ENCODE peak calls at places on chromosomes 2 and 18, in four cellular contexts. E is GM12878, B is K562, S is HL-60. W is an unnamed sample.

GRCh38 chr2:120441744-120442471 is 96.0 kb downstream of the INHBB start:
- DNase-seq in E (no peak), B (no peak), S (no peak), W (no peak)

GRCh38 chr2:179410552-179411356 is 146.1 kb upstream of the SESTD1 start:
- DNase-seq in E (no peak), B (peak), S (no peak), W (peak)

GRCh38 chr2:45119855-45120254 is 110.6 kb upstream of the SIX2 start:
- DNase-seq in E (no peak), B (no peak), S (no peak), W (no peak)

GRCh38 chr2:187499941-187500532 is 52.0 kb upstream of the CALCRL start:
- DNase-seq in E (no peak), B (peak), S (peak), W (no peak)

GRCh38 chr2:217740796-217741195 is 262.0 kb downstream of the TNS1 start:
- DNase-seq in E (no peak), B (no peak), S (no peak), W (no peak)

GRCh38 chr2:74831693-74832530 is 2.0 kb upstream of the HK2 start:
- DNase-seq in E (no peak), B (peak), S (no peak), W (no peak)

GRCh38 chr2:66888791-66889631 is 454.1 kb downstream of the MEIS1 start:
- DNase-seq in E (no peak), B (no peak), S (no peak), W (no peak)

GRCh38 chr18:79447703-79448367 is 52.1 kb downstream of the NFATC1 start:
- DNase-seq in E (no peak), B (no peak), S (no peak), W (no peak)

GRCh38 chr2:235555356-235555755 is 61.5 kb downstream of the AGAP1 start:
- DNase-seq in E (no peak), B (no peak), S (no peak), W (no peak)

GRCh38 chr18:7414459-7414858 is 152.7 kb upstream of the PTPRM start:
- DNase-seq in E (no peak), B (no peak), S (no peak), W (no peak)

GRCh38 chr2:72859831-72860262 is 27.4 kb upstream of the SPR start:
- DNase-seq in E (no peak), B (peak), S (no peak), W (no peak)

GRCh38 chr2:134401081-134401497 is 147.2 kb downstream of the MGAT5 start:
- DNase-seq in E (no peak), B (peak), S (no peak), W (no peak)

GRCh38 chr18:5546660-5547059 is 2.9 kb upstream of the EPB41L3 start:
- DNase-seq in E (no peak), B (no peak), S (no peak), W (no peak)

GRCh38 chr2:101152195-101153076 is 1.3 kb upstream of the TBC1D8 start:
- DNase-seq in E (peak), B (peak), S (no peak), W (peak)

GRCh38 chr18:79366177-79367094 is 29.3 kb upstream of the NFATC1 start:
- DNase-seq in E (no peak), B (no peak), S (no peak), W (no peak)

GRCh38 chr2:54610700-54611099 is 112.8 kb upstream of the EML6 start:
- DNase-seq in E (no peak), B (no peak), S (no peak), W (no peak)

GRCh38 chr2:5722236-5722635 is 30.1 kb downstream of the SOX11 start:
- DNase-seq in E (no peak), B (no peak), S (no peak), W (no peak)

GRCh38 chr2:176669398-176670174 is 400.3 kb downstream of the MTX2 start:
- DNase-seq in E (peak), B (no peak), S (no peak), W (no peak)

GRCh38 chr2:111148225-111148873 is 27.6 kb downstream of the BCL2L11 start:
- DNase-seq in E (no peak), B (peak), S (no peak), W (no peak)

GRCh38 chr2:237483018-237483731 is 3.9 kb upstream of the MLPH start:
- DNase-seq in E (no peak), B (no peak), S (no peak), W (no peak)

GRCh38 chr2:199933466-199933865 is 21.8 kb downstream of the TYW5 start:
- DNase-seq in E (no peak), B (no peak), S (no peak), W (no peak)

GRCh38 chr2:118940486-118941120 is 1.4 kb upstream of the MARCO start:
- DNase-seq in E (no peak), B (no peak), S (peak), W (no peak)

GRCh38 chr18:8348051-8348450 is 261.2 kb upstream of the RAB12 start:
- DNase-seq in E (no peak), B (no peak), S (no peak), W (no peak)

GRCh38 chr2:72220170-72220569 is 72.5 kb upstream of the CYP26B1 start:
- DNase-seq in E (no peak), B (peak), S (no peak), W (no peak)

GRCh38 chr2:174023591-174024523 is 58.7 kb upstream of the SP3 start:
- DNase-seq in E (no peak), B (no peak), S (peak), W (no peak)

GRCh38 chr2:201807452-201807980 is 1.2 kb downstream of the CDK15 start:
- DNase-seq in E (no peak), B (no peak), S (no peak), W (no peak)

GRCh38 chr2:98637401-98638144 is 29.2 kb downstream of the UNC50 start:
- DNase-seq in E (peak), B (no peak), S (no peak), W (peak)

GRCh38 chr2:79511320-79511951 is 1.4 kb upstream of the CTNNA2 start:
- DNase-seq in E (no peak), B (peak), S (peak), W (no peak)

DNA sequence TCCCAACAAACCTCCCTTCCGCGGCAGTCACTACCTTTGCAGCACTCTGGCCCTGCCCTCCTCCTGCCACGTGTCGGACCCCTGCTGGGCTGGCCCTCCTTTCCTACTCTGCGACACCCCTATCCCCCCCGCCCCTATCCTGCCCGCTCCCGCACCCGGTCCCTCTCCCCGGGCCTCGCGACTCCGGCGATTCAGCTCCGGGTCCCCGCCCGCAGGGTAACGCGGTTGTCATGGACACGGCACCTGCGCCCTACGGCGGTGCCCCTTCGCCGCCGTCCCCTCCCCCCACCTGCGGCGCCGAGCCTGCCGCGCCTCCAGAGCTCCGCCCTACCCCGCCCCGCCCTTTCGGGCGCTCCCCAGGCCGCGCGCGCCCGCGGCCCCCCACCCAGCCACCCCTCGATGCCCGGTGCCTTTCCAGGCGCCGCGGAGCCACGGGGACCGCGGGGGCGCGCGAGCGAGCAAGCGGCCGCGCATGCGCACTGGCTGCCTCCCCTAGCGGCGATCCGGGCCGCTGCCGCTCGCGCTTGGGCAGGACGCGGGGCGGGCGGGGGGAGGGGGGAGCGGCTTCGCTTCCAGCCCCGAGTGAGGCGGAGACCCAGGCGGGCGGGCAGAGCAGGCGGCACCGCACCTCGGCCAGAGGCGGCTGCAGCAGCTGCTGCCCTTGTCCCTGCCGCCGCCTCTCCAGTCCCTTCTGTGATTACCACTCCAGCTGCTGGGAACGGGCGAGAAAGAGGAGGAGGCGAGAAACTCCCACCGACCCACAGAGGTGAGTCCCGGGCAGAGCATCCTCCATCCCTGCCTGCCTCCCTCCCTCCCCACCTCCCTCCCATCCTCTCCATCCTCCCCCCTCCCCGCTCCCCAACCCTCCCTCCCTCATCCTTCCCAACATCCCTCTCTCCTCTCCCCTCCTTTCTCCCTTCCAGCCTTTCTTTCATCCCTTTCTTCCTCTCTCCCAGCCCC is at the start of gene CTNNA2:
- DNase-seq in E (no peak), B (peak), S (no peak), W (peak)
- TF ChIP-seq SPI1 in E (no peak), B (no peak), S (no peak), W (no peak)

GRCh38 chr2:211498551-211499205 is 942.3 kb downstream of the CPS1 start:
- DNase-seq in E (no peak), B (no peak), S (no peak), W (no peak)
- TF ChIP-seq SPI1 in E (no peak), B (no peak), S (no peak), W (no peak)

GRCh38 chr2:27071990-27072830 is 756 bp upstream of the OST4 start:
- DNase-seq in E (no peak), B (peak), S (no peak), W (no peak)
- TF ChIP-seq SPI1 in E (no peak), B (no peak), S (no peak), W (no peak)

GRCh38 chr2:212945526-212945925 is 205.9 kb downstream of the IKZF2 start:
- DNase-seq in E (no peak), B (no peak), S (no peak), W (no peak)
- TF ChIP-seq SPI1 in E (no peak), B (no peak), S (no peak), W (no peak)

GRCh38 chr2:160934991-160935390 is 225.2 kb upstream of the TANK start:
- DNase-seq in E (no peak), B (no peak), S (no peak), W (no peak)

GRCh38 chr2:160936407-160936806 is 223.8 kb upstream of the TANK start:
- DNase-seq in E (no peak), B (no peak), S (no peak), W (no peak)

GRCh38 chr2:160928854-160929301 is 231.3 kb upstream of the TANK start:
- DNase-seq in E (no peak), B (no peak), S (no peak), W (no peak)

GRCh38 chr2:160934263-160934662 is 226.0 kb upstream of the TANK start:
- DNase-seq in E (no peak), B (no peak), S (no peak), W (no peak)

GRCh38 chr2:160932960-160933359 is 227.3 kb upstream of the TANK start:
- DNase-seq in E (no peak), B (no peak), S (no peak), W (no peak)
- TF ChIP-seq SPI1 in E (no peak), B (no peak), S (no peak), W (no peak)

DNA sequence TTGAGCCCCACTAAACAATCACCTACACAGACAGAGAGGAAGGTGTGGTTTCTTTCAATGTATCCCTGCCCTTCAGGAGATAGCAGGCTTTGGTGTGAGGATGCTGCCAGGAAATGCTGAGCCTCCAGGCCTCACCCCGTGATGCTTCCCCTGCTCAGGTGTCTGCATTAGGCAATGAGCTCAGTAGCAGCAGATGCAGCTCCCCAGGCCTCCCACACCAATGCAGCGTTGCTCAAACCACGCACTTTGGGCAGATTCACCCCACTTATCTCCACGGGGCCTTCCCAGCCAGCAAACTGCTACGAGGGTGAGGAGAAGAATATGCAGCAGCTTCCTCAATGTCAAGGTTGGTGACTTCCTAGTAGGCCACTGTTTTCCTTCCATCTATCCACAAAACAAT is 229.3 kb upstream of the PXDN start:
- DNase-seq in E (no peak), B (no peak), S (no peak), W (no peak)
- TF ChIP-seq SPI1 in E (no peak), B (no peak), S (no peak), W (no peak)